ENCODE peak calls at places on chromosomes 2 and 18, in four cellular contexts. Z is K562, W is GM12878, N is A549. T is an unnamed sample.

GRCh38 chr2:171432969-171433762 is 624 bp downstream of the METTL8 start:
- DNase-seq in Z (peak), W (no peak), N (peak), T (peak)

GRCh38 chr2:205403244-205403845 is 279.0 kb upstream of the NRP2 start:
- DNase-seq in Z (no peak), W (no peak), N (no peak), T (no peak)

GRCh38 chr2:25314514-25315315 is 27.0 kb downstream of the DNMT3A start:
- DNase-seq in Z (no peak), W (no peak), N (no peak), T (peak)

GRCh38 chr18:52150050-52150449 is 189.9 kb upstream of the DCC start:
- DNase-seq in Z (no peak), W (no peak), N (no peak), T (no peak)

GRCh38 chr2:146661494-146662096 is 1183.2 kb upstream of the ACVR2A start:
- DNase-seq in Z (peak), W (no peak), N (peak), T (peak)

GRCh38 chr2:238873841-238874240 is 26.0 kb downstream of the TWIST2 start:
- DNase-seq in Z (no peak), W (no peak), N (no peak), T (no peak)

GRCh38 chr2:95272299-95272751 is 1.9 kb upstream of the PROM2 start:
- DNase-seq in Z (no peak), W (no peak), N (no peak), T (no peak)

GRCh38 chr2:30714811-30715709 is 92.2 kb downstream of the CAPN13 start:
- DNase-seq in Z (no peak), W (no peak), N (no peak), T (no peak)

GRCh38 chr2:149330127-149331022 is at the start of gene LYPD6:
- DNase-seq in Z (no peak), W (no peak), N (peak), T (peak)

GRCh38 chr2:68040078-68040477 is 22.7 kb downstream of the C1D start:
- DNase-seq in Z (no peak), W (no peak), N (no peak), T (no peak)

GRCh38 chr2:11234309-11234708 is 79.0 kb downstream of the SLC66A3 start:
- DNase-seq in Z (no peak), W (no peak), N (no peak), T (peak)

GRCh38 chr2:12931211-12931844 is 214.6 kb downstream of the TRIB2 start:
- DNase-seq in Z (peak), W (no peak), N (peak), T (peak)

GRCh38 chr18:70450658-70451253 is 161.9 kb downstream of the SOCS6 start:
- DNase-seq in Z (no peak), W (no peak), N (no peak), T (peak)

GRCh38 chr2:229300814-229301213 is 29.7 kb upstream of the PID1 start:
- DNase-seq in Z (no peak), W (no peak), N (no peak), T (no peak)

GRCh38 chr2:74436111-74436803 is 5.5 kb downstream of the RTKN start:
- DNase-seq in Z (no peak), W (no peak), N (no peak), T (no peak)

GRCh38 chr18:28175047-28175929 is 1.6 kb downstream of the CDH2 start:
- DNase-seq in Z (no peak), W (no peak), N (peak), T (peak)

GRCh38 chr2:134139615-134140014 is 114.3 kb upstream of the MGAT5 start:
- DNase-seq in Z (no peak), W (no peak), N (no peak), T (no peak)

GRCh38 chr2:218991674-218992168 is 1.5 kb downstream of the CRYBA2 start:
- DNase-seq in Z (peak), W (no peak), N (no peak), T (peak)

GRCh38 chr2:202608142-202608852 is 26.5 kb upstream of the FAM117B start:
- DNase-seq in Z (no peak), W (peak), N (no peak), T (no peak)

GRCh38 chr2:236775521-236775920 is 205.9 kb downstream of the ACKR3 start:
- DNase-seq in Z (no peak), W (no peak), N (no peak), T (no peak)

GRCh38 chr18:54767094-54767493 is 61.2 kb upstream of the RAB27B start:
- DNase-seq in Z (no peak), W (no peak), N (no peak), T (no peak)

GRCh38 chr18:27861539-27861938 is 315.4 kb downstream of the CDH2 start:
- DNase-seq in Z (no peak), W (no peak), N (no peak), T (peak)

GRCh38 chr2:110157153-110157793 is 41.7 kb upstream of the MALL start:
- DNase-seq in Z (peak), W (peak), N (peak), T (peak)

GRCh38 chr2:179877601-179878364 is 16.4 kb upstream of the ZNF385B start:
- DNase-seq in Z (no peak), W (no peak), N (no peak), T (no peak)

GRCh38 chr18:68121826-68122225 is 593.1 kb downstream of the TMX3 start:
- DNase-seq in Z (no peak), W (no peak), N (no peak), T (no peak)

GRCh38 chr2:27307545-27308358 is 493 bp downstream of the UCN start:
- DNase-seq in Z (no peak), W (no peak), N (no peak), T (peak)

GRCh38 chr2:71277536-71278103 is 50.7 kb upstream of the PAIP2B start:
- DNase-seq in Z (no peak), W (no peak), N (peak), T (peak)

GRCh38 chr2:166257859-166258258 is 117.9 kb downstream of the SCN9A start:
- DNase-seq in Z (no peak), W (no peak), N (no peak), T (no peak)

GRCh38 chr2:32231959-32232358 is 32.7 kb downstream of the NLRC4 start:
- DNase-seq in Z (no peak), W (no peak), N (no peak), T (no peak)

GRCh38 chr2:231172020-231172419 is 26.4 kb upstream of the ARMC9 start:
- DNase-seq in Z (no peak), W (no peak), N (no peak), T (no peak)

GRCh38 chr2:156338578-156338977 is 6.1 kb upstream of the NR4A2 start:
- DNase-seq in Z (no peak), W (no peak), N (no peak), T (no peak)

GRCh38 chr2:239275037-239275685 is 125.7 kb downstream of the HDAC4 start:
- DNase-seq in Z (peak), W (no peak), N (peak), T (peak)

GRCh38 chr2:67867735-67868134 is 195.1 kb downstream of the C1D start:
- DNase-seq in Z (no peak), W (no peak), N (no peak), T (no peak)

GRCh38 chr2:177242136-177242987 is 22.2 kb downstream of the NFE2L2 start:
- DNase-seq in Z (peak), W (no peak), N (peak), T (peak)

GRCh38 chr2:173991857-173992588 is 26.9 kb upstream of the SP3 start:
- DNase-seq in Z (no peak), W (no peak), N (no peak), T (peak)

GRCh38 chr18:32308493-32309120 is 118.8 kb downstream of the MEP1B start:
- DNase-seq in Z (no peak), W (no peak), N (peak), T (no peak)

GRCh38 chr18:58928401-58928800 is 63.7 kb downstream of the ZNF532 start:
- DNase-seq in Z (no peak), W (no peak), N (no peak), T (no peak)

GRCh38 chr18:71831039-71831438 is 713.1 kb downstream of the CBLN2 start:
- DNase-seq in Z (no peak), W (no peak), N (no peak), T (no peak)

GRCh38 chr2:25824216-25824615 is 54.1 kb downstream of the ASXL2 start:
- DNase-seq in Z (no peak), W (no peak), N (no peak), T (no peak)

GRCh38 chr2:15939854-15940660 is at the start of gene MYCN:
- DNase-seq in Z (no peak), W (no peak), N (peak), T (peak)
- TF ChIP-seq CHD2 in Z (no peak), W (no peak), N (no peak), T (peak)

DNA sequence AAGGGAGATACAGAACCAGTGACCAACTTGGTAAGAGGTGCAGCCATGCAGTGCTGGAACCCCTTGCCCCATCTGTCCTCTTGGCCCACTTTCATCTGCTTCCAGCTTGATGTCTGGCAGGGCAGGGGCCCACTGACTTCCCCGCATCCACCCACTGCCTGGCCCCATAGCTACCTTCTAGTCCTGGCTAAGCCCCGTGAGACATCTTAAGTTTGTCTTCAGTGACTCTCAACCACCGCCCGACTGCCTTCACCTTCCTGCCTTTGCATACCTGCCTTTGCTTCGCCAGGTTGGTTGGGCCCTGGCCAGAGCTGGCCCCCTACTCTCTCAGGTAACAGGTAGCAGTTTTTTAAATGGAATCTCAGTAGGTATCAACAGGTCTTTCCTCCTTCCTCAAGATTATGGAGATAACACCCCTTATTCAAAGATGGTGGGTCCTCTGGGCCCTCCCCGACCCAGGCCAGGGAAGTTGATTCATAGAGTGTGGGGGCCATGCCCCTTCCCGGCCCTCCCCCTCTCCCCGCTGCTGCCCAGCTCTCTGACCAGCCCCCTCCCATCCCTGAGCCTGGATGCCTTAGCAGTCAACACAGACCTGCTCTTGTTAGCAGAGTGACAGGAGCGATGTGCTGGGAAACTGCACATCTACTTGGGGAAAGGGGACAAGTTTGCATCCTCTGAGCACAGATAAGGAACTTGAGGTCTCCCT is 2.8 kb downstream of the ARID5A start:
- DNase-seq in Z (no peak), W (no peak), N (no peak), T (no peak)
- TF ChIP-seq CHD2 in Z (no peak), W (no peak), N (no peak), T (no peak)

GRCh38 chr18:50466634-50467033 is 91.8 kb downstream of the SKA1 start:
- DNase-seq in Z (no peak), W (no peak), N (no peak), T (no peak)
- TF ChIP-seq CHD2 in Z (no peak), W (no peak), N (no peak), T (no peak)

DNA sequence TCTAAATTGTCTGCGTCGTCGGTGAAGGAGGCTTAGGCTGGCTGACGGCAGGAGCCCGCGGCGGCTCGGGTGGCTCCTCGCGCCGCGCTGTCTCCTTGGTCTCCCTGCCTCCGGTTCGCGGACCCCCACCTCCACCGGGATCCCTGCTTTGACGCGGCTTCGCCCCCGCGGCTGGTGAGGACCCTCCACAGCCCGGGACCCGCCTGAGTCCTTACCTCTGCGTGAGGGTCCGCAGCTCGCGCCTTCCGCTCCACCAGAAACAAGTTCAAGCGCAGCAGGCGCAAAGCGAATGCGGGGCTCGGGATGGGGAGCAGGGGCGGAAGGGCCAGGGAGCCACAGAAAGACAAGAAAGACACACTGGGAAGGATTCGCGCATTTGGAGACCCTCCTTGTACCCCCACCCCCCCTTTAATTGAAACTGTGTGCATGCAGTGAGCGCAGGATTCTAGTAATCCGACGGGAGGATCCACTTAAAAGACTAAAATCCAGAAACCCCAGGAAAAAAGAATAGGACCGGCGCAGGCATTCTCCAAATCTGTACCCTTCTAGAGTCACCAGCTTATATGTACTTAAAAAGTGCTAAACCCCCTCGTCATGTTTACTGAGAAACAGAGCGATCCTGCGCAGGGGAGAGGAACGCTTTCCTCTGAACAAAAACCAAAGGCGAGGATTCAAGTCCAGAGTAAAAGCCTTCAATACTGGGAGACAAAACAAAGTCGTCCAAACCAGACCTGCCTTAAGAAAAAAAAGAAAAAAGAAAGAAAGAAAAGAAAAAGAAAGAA is 3.8 kb downstream of the PTGR3 start:
- DNase-seq in Z (no peak), W (no peak), N (no peak), T (no peak)
- TF ChIP-seq CHD2 in Z (no peak), W (no peak), N (no peak), T (no peak)

GRCh38 chr2:226483143-226483542 is 316.5 kb downstream of the IRS1 start:
- DNase-seq in Z (no peak), W (no peak), N (no peak), T (no peak)

GRCh38 chr2:226488034-226488433 is 311.6 kb downstream of the IRS1 start:
- DNase-seq in Z (no peak), W (no peak), N (no peak), T (no peak)

GRCh38 chr2:226487573-226487972 is 312.0 kb downstream of the IRS1 start:
- DNase-seq in Z (no peak), W (no peak), N (no peak), T (no peak)

GRCh38 chr2:226478121-226478809 is 321.4 kb downstream of the IRS1 start:
- DNase-seq in Z (no peak), W (no peak), N (peak), T (no peak)

DNA sequence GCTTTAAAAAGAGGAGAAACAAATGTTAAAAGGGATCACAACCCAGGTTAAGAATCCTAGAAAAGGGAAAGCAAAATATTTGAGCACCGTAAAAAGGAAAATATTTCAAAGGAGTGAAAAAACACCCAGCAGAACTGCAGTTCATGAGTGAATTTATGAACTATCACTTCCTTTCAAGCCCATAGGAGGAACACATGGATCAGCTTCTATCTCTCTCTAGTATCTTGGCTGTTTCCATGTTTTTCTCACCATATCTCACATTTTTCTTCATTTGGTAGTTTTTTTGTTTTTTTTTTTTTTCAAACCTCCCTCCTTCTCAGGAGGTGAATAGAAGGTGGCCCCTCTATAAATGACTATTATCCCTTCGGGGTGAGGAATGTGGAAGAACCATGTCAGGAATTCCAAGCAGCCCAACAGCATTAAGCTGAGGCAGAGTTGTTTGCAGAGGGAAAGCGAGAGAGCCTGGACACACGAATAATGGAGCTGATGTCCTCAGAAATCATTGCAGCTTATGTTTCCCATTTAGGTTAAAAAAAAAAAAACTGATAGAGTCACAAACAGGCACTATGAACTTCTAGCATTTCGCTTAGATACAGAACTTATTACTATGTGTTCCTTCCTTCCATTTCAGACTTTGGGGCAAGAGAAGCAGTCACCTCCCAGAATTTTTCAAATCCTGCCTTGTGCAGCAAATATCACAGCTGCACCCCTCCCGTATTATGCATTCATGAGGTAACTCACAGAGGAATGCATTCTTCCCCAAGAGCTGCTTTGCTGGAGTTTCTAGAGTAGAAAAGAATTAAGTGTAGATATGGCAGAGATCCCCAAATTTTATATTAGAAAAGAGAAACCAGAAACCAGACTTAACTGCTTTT is 315.6 kb downstream of the IRS1 start:
- DNase-seq in Z (no peak), W (no peak), N (no peak), T (no peak)
- TF ChIP-seq CHD2 in Z (no peak), W (no peak), N (no peak), T (no peak)

DNA sequence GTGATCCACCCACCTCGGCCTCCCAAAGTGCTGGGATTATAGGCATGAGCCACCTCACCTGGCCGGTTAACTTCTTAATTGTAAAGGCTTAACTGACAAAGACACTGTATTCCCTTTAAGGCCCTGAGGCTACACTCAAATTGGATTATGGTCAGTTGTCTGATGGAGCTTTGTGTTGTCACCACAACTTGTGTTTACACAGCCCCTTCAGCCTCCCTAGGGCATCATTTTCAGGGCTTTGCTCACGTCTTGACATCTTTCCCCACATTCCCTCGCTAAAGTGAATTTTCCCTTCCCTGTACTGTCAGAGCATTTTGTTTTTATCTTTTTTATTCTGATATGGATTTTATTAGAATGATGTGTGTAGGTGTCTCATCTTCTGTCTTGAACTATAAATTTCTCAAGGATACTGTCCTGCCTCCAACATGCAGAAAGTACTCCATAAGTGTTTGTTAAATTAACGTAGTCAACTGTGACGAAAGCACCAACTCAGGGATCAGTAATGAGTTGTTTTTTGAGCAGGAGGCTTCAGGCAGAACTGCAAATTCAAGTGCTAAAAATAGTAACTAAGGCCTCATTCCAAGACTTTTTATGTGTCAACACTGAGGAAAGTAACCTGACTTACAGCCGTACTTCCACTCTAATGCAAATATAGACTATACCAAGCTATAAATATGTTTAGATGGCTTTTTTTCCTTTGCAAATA is 77.1 kb upstream of the NARS1 start:
- DNase-seq in Z (no peak), W (no peak), N (no peak), T (no peak)
- TF ChIP-seq CHD2 in Z (no peak), W (no peak), N (no peak), T (no peak)

GRCh38 chr2:240586919-240587800 is 626 bp downstream of the CAPN10 start:
- DNase-seq in Z (no peak), W (no peak), N (no peak), T (peak)
- TF ChIP-seq CHD2 in Z (no peak), W (no peak), N (no peak), T (no peak)